ENCODE peak calls at places on chromosomes 1 and 21, in four cellular contexts. K is transverse colon, S is aorta, D is psoas muscle. Q is an unnamed sample. For H3K4me1, the result is how much of the 10 kb centered on the place peaks cover.

GRCh38 chr1:213820362-213821149 is 167.2 kb upstream of the PROX1 start:
- DNase-seq in K (no peak), S (no peak), D (no peak), Q (no peak)

GRCh38 chr1:93171549-93172050 is 8.6 kb downstream of the TMED5 start:
- DNase-seq in K (no peak), S (no peak), D (no peak), Q (no peak)

GRCh38 chr1:159849972-159850371 is 12.5 kb downstream of the VSIG8 start:
- DNase-seq in K (no peak), S (no peak), D (no peak), Q (no peak)

GRCh38 chr1:244074559-244075171 is 23.6 kb downstream of the ZBTB18 start:
- DNase-seq in K (peak), S (no peak), D (no peak), Q (no peak)

GRCh38 chr1:26360051-26360806 is 6.3 kb upstream of the CRYBG2 start:
- DNase-seq in K (peak), S (no peak), D (no peak), Q (no peak)

GRCh38 chr1:197129698-197130097 is 16.8 kb downstream of the ASPM start:
- DNase-seq in K (no peak), S (no peak), D (no peak), Q (no peak)

GRCh38 chr1:39110882-39111281 is 84.7 kb downstream of the NDUFS5 start:
- DNase-seq in K (no peak), S (no peak), D (no peak), Q (no peak)

GRCh38 chr1:220294754-220295419 is 22.6 kb upstream of the RAB3GAP2 start:
- DNase-seq in K (no peak), S (no peak), D (no peak), Q (no peak)

GRCh38 chr1:64223329-64224151 is 20.1 kb downstream of the UBE2U start:
- DNase-seq in K (no peak), S (no peak), D (no peak), Q (no peak)

GRCh38 chr21:16579538-16579937 is 849.8 kb downstream of the USP25 start:
- DNase-seq in K (no peak), S (no peak), D (no peak), Q (no peak)

GRCh38 chr1:114341886-114342285 is 169.1 kb downstream of the TRIM33 start:
- DNase-seq in K (no peak), S (no peak), D (no peak), Q (no peak)

GRCh38 chr1:98323396-98323795 is 338.1 kb upstream of the SNX7 start:
- DNase-seq in K (no peak), S (no peak), D (no peak), Q (no peak)

GRCh38 chr1:16717174-16718108 is 22.9 kb upstream of the RNU1-4 start:
- DNase-seq in K (no peak), S (peak), D (peak), Q (peak)

GRCh38 chr1:90201467-90202358 is 206.8 kb downstream of the ZNF326 start:
- DNase-seq in K (peak), S (no peak), D (no peak), Q (no peak)

GRCh38 chr1:241932845-241933244 is 24.7 kb upstream of the BECN2 start:
- DNase-seq in K (no peak), S (no peak), D (no peak), Q (no peak)

GRCh38 chr1:160070243-160071163 is 543 bp upstream of the KCNJ10 start:
- DNase-seq in K (peak), S (peak), D (peak), Q (peak)

GRCh38 chr1:156852414-156852874 is 6.5 kb downstream of the INSRR start:
- DNase-seq in K (peak), S (no peak), D (peak), Q (no peak)

GRCh38 chr1:236688705-236689104 is 2.4 kb downstream of the ACTN2 start:
- DNase-seq in K (no peak), S (no peak), D (no peak), Q (no peak)

GRCh38 chr1:239955431-239955830 is 136.3 kb upstream of the FMN2 start:
- DNase-seq in K (no peak), S (no peak), D (no peak), Q (no peak)

GRCh38 chr21:24823247-24823646 is 784.0 kb downstream of the MRPL39 start:
- DNase-seq in K (no peak), S (no peak), D (no peak), Q (no peak)

GRCh38 chr1:19448491-19449439 is 36.6 kb downstream of the CAPZB start:
- DNase-seq in K (peak), S (no peak), D (peak), Q (peak)

GRCh38 chr1:19452221-19452663 is 33.1 kb downstream of the CAPZB start:
- DNase-seq in K (no peak), S (peak), D (peak), Q (peak)

GRCh38 chr1:19447550-19447949 is 37.8 kb downstream of the CAPZB start:
- DNase-seq in K (no peak), S (no peak), D (no peak), Q (no peak)

GRCh38 chr1:19450811-19451564 is 34.4 kb downstream of the CAPZB start:
- DNase-seq in K (no peak), S (no peak), D (no peak), Q (no peak)

GRCh38 chr1:19449454-19450228 is 35.7 kb downstream of the CAPZB start:
- DNase-seq in K (no peak), S (no peak), D (no peak), Q (no peak)
- H3K4me1 ChIP-seq in K (half or more), S (under half), D (half or more), Q (under half)

DNA sequence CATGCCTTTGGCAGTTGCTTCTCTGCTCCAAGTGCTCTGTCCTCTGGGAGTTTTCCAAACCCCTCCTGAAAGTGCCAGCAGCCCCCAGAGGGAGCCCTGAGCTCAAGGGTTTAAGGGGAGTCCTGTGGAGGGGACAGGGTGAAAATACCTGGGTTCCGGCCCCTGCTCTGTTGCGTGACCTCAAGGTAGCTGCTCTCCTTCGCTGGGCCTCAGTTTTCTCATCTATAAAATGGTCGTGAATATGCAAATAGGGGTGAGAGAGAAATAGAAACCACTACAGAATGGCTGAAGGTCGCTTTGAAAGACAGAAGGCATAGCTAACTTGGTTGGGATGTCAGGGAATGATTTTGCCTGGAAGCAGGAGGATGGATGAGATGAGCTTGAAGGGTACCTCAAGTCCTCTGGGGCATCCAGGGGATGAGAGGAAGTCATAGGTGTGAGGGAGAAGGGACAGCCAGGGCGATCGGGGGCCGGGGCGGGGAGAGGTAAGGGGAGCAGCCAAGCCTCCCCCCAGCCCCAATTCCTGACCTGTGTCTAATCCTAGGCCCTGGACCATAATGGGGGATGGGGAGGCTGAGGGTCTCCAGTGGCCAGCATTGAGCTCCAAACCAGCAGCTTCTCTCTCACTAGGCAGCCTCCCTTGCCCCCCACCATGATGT is 12.4 kb downstream of the IFFO2 start:
- DNase-seq in K (no peak), S (no peak), D (no peak), Q (peak)
- H3K4me1 ChIP-seq in K (under half), S (under half), D (half or more), Q (half or more)

GRCh38 chr1:201882665-201883132 is 6.0 kb upstream of the SHISA4 start:
- DNase-seq in K (no peak), S (no peak), D (no peak), Q (no peak)

GRCh38 chr1:201880928-201881571 is 7.6 kb upstream of the SHISA4 start:
- DNase-seq in K (no peak), S (no peak), D (no peak), Q (no peak)

GRCh38 chr1:201883266-201883665 is 5.4 kb upstream of the SHISA4 start:
- DNase-seq in K (no peak), S (no peak), D (no peak), Q (no peak)

GRCh38 chr1:201883786-201884185 is 4.9 kb upstream of the SHISA4 start:
- DNase-seq in K (no peak), S (no peak), D (peak), Q (no peak)

GRCh38 chr1:201881617-201882016 is 7.1 kb upstream of the SHISA4 start:
- DNase-seq in K (no peak), S (no peak), D (no peak), Q (no peak)
- H3K4me1 ChIP-seq in K (under half), S (under half), D (half or more), Q (under half)

GRCh38 chr1:206581571-206581981 is 30.7 kb downstream of the EIF2D start:
- DNase-seq in K (peak), S (no peak), D (no peak), Q (no peak)

GRCh38 chr1:206578959-206579358 is 33.3 kb downstream of the EIF2D start:
- DNase-seq in K (no peak), S (no peak), D (no peak), Q (no peak)

GRCh38 chr1:206582537-206583460 is 29.5 kb downstream of the EIF2D start:
- DNase-seq in K (no peak), S (no peak), D (no peak), Q (no peak)

GRCh38 chr1:206579747-206580437 is 32.4 kb downstream of the EIF2D start:
- DNase-seq in K (peak), S (peak), D (peak), Q (peak)

GRCh38 chr1:206580438-206581113 is 31.7 kb downstream of the EIF2D start:
- DNase-seq in K (no peak), S (no peak), D (no peak), Q (no peak)
- H3K4me1 ChIP-seq in K (under half), S (under half), D (under half), Q (under half)